ENCODE peak calls at places on chromosomes 4 and X, in nine cellular contexts. One of them, this sample, is unnamed.

GRCh38 chr4:72442715-72443114 is 126.3 kb downstream of the ADAMTS3 start:
- DNase-seq in NCI-H1930: no peak
- DNase-seq in mammary epithelial cell: peak
- DNase-seq in renal cortical epithelial cell: no peak
- DNase-seq in T follicular helper cell: no peak
- DNase-seq in memory B cell: no peak
- DNase-seq in KBM-7: no peak
- DNase-seq in stimulated activated CD8-positive, alpha-beta memory T cell treated with anti-CD3 and anti-CD28 coated beads, Interleukin-7, amount 100 ng/mL, for 1 hour: no peak
- DNase-seq in smooth muscle cell of the brain vasculature: no peak
- DNase-seq in this sample: no peak

GRCh38 chr4:78293348-78293747 is 236.2 kb downstream of the FRAS1 start:
- DNase-seq in NCI-H1930: no peak
- DNase-seq in mammary epithelial cell: no peak
- DNase-seq in renal cortical epithelial cell: peak
- DNase-seq in T follicular helper cell: no peak
- DNase-seq in memory B cell: no peak
- DNase-seq in KBM-7: no peak
- DNase-seq in stimulated activated CD8-positive, alpha-beta memory T cell treated with anti-CD3 and anti-CD28 coated beads, Interleukin-7, amount 100 ng/mL, for 1 hour: no peak
- DNase-seq in smooth muscle cell of the brain vasculature: no peak
- DNase-seq in this sample: no peak

GRCh38 chrX:68830486-68831404 is 1.9 kb downstream of the EFNB1 start:
- DNase-seq in NCI-H1930: no peak
- DNase-seq in mammary epithelial cell: no peak
- DNase-seq in renal cortical epithelial cell: no peak
- DNase-seq in T follicular helper cell: no peak
- DNase-seq in memory B cell: no peak
- DNase-seq in KBM-7: peak
- DNase-seq in stimulated activated CD8-positive, alpha-beta memory T cell treated with anti-CD3 and anti-CD28 coated beads, Interleukin-7, amount 100 ng/mL, for 1 hour: no peak
- DNase-seq in smooth muscle cell of the brain vasculature: no peak
- DNase-seq in this sample: no peak

GRCh38 chr4:185513489-185514181 is 21.7 kb downstream of the PDLIM3 start:
- DNase-seq in NCI-H1930: no peak
- DNase-seq in mammary epithelial cell: no peak
- DNase-seq in renal cortical epithelial cell: no peak
- DNase-seq in T follicular helper cell: no peak
- DNase-seq in memory B cell: no peak
- DNase-seq in KBM-7: peak
- DNase-seq in stimulated activated CD8-positive, alpha-beta memory T cell treated with anti-CD3 and anti-CD28 coated beads, Interleukin-7, amount 100 ng/mL, for 1 hour: no peak
- DNase-seq in smooth muscle cell of the brain vasculature: no peak
- DNase-seq in this sample: no peak

GRCh38 chr4:139666735-139667266 is 1.2 kb downstream of the MGST2 start:
- DNase-seq in NCI-H1930: no peak
- DNase-seq in mammary epithelial cell: peak
- DNase-seq in renal cortical epithelial cell: peak
- DNase-seq in T follicular helper cell: no peak
- DNase-seq in memory B cell: no peak
- DNase-seq in KBM-7: peak
- DNase-seq in stimulated activated CD8-positive, alpha-beta memory T cell treated with anti-CD3 and anti-CD28 coated beads, Interleukin-7, amount 100 ng/mL, for 1 hour: no peak
- DNase-seq in smooth muscle cell of the brain vasculature: no peak
- DNase-seq in this sample: no peak

GRCh38 chr4:7383251-7383650 is 51.5 kb downstream of the PSAPL1 start:
- DNase-seq in NCI-H1930: no peak
- DNase-seq in mammary epithelial cell: no peak
- DNase-seq in renal cortical epithelial cell: no peak
- DNase-seq in T follicular helper cell: no peak
- DNase-seq in memory B cell: no peak
- DNase-seq in KBM-7: no peak
- DNase-seq in stimulated activated CD8-positive, alpha-beta memory T cell treated with anti-CD3 and anti-CD28 coated beads, Interleukin-7, amount 100 ng/mL, for 1 hour: no peak
- DNase-seq in smooth muscle cell of the brain vasculature: no peak
- DNase-seq in this sample: no peak

GRCh38 chr4:138248058-138248457 is 5.9 kb upstream of the SLC7A11 start:
- DNase-seq in NCI-H1930: no peak
- DNase-seq in mammary epithelial cell: no peak
- DNase-seq in renal cortical epithelial cell: no peak
- DNase-seq in T follicular helper cell: no peak
- DNase-seq in memory B cell: no peak
- DNase-seq in KBM-7: no peak
- DNase-seq in stimulated activated CD8-positive, alpha-beta memory T cell treated with anti-CD3 and anti-CD28 coated beads, Interleukin-7, amount 100 ng/mL, for 1 hour: no peak
- DNase-seq in smooth muscle cell of the brain vasculature: no peak
- DNase-seq in this sample: no peak

GRCh38 chr4:1098311-1098925 is 14.9 kb downstream of the RNF212 start:
- DNase-seq in NCI-H1930: no peak
- DNase-seq in mammary epithelial cell: no peak
- DNase-seq in renal cortical epithelial cell: no peak
- DNase-seq in T follicular helper cell: no peak
- DNase-seq in memory B cell: no peak
- DNase-seq in KBM-7: no peak
- DNase-seq in stimulated activated CD8-positive, alpha-beta memory T cell treated with anti-CD3 and anti-CD28 coated beads, Interleukin-7, amount 100 ng/mL, for 1 hour: no peak
- DNase-seq in smooth muscle cell of the brain vasculature: no peak
- DNase-seq in this sample: no peak

GRCh38 chrX:2710041-2710471 is 19.0 kb downstream of the CD99 start:
- DNase-seq in NCI-H1930: no peak
- DNase-seq in mammary epithelial cell: peak
- DNase-seq in renal cortical epithelial cell: peak
- DNase-seq in T follicular helper cell: no peak
- DNase-seq in memory B cell: no peak
- DNase-seq in KBM-7: peak
- DNase-seq in stimulated activated CD8-positive, alpha-beta memory T cell treated with anti-CD3 and anti-CD28 coated beads, Interleukin-7, amount 100 ng/mL, for 1 hour: no peak
- DNase-seq in smooth muscle cell of the brain vasculature: peak
- DNase-seq in this sample: no peak

GRCh38 chrX:72048515-72049455 is 82.9 kb downstream of the RTL5 start:
- DNase-seq in NCI-H1930: no peak
- DNase-seq in mammary epithelial cell: no peak
- DNase-seq in renal cortical epithelial cell: no peak
- DNase-seq in T follicular helper cell: no peak
- DNase-seq in memory B cell: no peak
- DNase-seq in KBM-7: peak
- DNase-seq in stimulated activated CD8-positive, alpha-beta memory T cell treated with anti-CD3 and anti-CD28 coated beads, Interleukin-7, amount 100 ng/mL, for 1 hour: no peak
- DNase-seq in smooth muscle cell of the brain vasculature: no peak
- DNase-seq in this sample: no peak

GRCh38 chr4:57156242-57156990 is 46.2 kb upstream of the IGFBP7 start:
- DNase-seq in NCI-H1930: no peak
- DNase-seq in mammary epithelial cell: peak
- DNase-seq in renal cortical epithelial cell: no peak
- DNase-seq in T follicular helper cell: no peak
- DNase-seq in memory B cell: no peak
- DNase-seq in KBM-7: no peak
- DNase-seq in stimulated activated CD8-positive, alpha-beta memory T cell treated with anti-CD3 and anti-CD28 coated beads, Interleukin-7, amount 100 ng/mL, for 1 hour: no peak
- DNase-seq in smooth muscle cell of the brain vasculature: no peak
- DNase-seq in this sample: no peak

GRCh38 chr4:185950891-185951290 is 118.1 kb upstream of the TLR3 start:
- DNase-seq in NCI-H1930: no peak
- DNase-seq in mammary epithelial cell: no peak
- DNase-seq in renal cortical epithelial cell: peak
- DNase-seq in T follicular helper cell: no peak
- DNase-seq in memory B cell: no peak
- DNase-seq in KBM-7: no peak
- DNase-seq in stimulated activated CD8-positive, alpha-beta memory T cell treated with anti-CD3 and anti-CD28 coated beads, Interleukin-7, amount 100 ng/mL, for 1 hour: no peak
- DNase-seq in smooth muscle cell of the brain vasculature: no peak
- DNase-seq in this sample: no peak

GRCh38 chr4:184787766-184788503 is 37.8 kb downstream of the ACSL1 start:
- DNase-seq in NCI-H1930: no peak
- DNase-seq in mammary epithelial cell: no peak
- DNase-seq in renal cortical epithelial cell: peak
- DNase-seq in T follicular helper cell: no peak
- DNase-seq in memory B cell: no peak
- DNase-seq in KBM-7: no peak
- DNase-seq in stimulated activated CD8-positive, alpha-beta memory T cell treated with anti-CD3 and anti-CD28 coated beads, Interleukin-7, amount 100 ng/mL, for 1 hour: no peak
- DNase-seq in smooth muscle cell of the brain vasculature: no peak
- DNase-seq in this sample: no peak

GRCh38 chr4:189143255-189143654 is 797.4 kb upstream of the FRG1 start:
- DNase-seq in NCI-H1930: no peak
- DNase-seq in mammary epithelial cell: peak
- DNase-seq in renal cortical epithelial cell: peak
- DNase-seq in T follicular helper cell: no peak
- DNase-seq in memory B cell: no peak
- DNase-seq in KBM-7: no peak
- DNase-seq in stimulated activated CD8-positive, alpha-beta memory T cell treated with anti-CD3 and anti-CD28 coated beads, Interleukin-7, amount 100 ng/mL, for 1 hour: no peak
- DNase-seq in smooth muscle cell of the brain vasculature: no peak
- DNase-seq in this sample: no peak

GRCh38 chrX:78997870-78998558 is 52.8 kb downstream of the P2RY10 start:
- DNase-seq in NCI-H1930: no peak
- DNase-seq in mammary epithelial cell: no peak
- DNase-seq in renal cortical epithelial cell: no peak
- DNase-seq in T follicular helper cell: no peak
- DNase-seq in memory B cell: no peak
- DNase-seq in KBM-7: no peak
- DNase-seq in stimulated activated CD8-positive, alpha-beta memory T cell treated with anti-CD3 and anti-CD28 coated beads, Interleukin-7, amount 100 ng/mL, for 1 hour: no peak
- DNase-seq in smooth muscle cell of the brain vasculature: no peak
- DNase-seq in this sample: no peak

GRCh38 chr4:74104145-74104544 is 5.2 kb upstream of the CXCL2 start:
- DNase-seq in NCI-H1930: no peak
- DNase-seq in mammary epithelial cell: no peak
- DNase-seq in renal cortical epithelial cell: no peak
- DNase-seq in T follicular helper cell: no peak
- DNase-seq in memory B cell: no peak
- DNase-seq in KBM-7: no peak
- DNase-seq in stimulated activated CD8-positive, alpha-beta memory T cell treated with anti-CD3 and anti-CD28 coated beads, Interleukin-7, amount 100 ng/mL, for 1 hour: no peak
- DNase-seq in smooth muscle cell of the brain vasculature: no peak
- DNase-seq in this sample: no peak

GRCh38 chr4:112284166-112284565 is 1.5 kb downstream of the TIFA start:
- DNase-seq in NCI-H1930: no peak
- DNase-seq in mammary epithelial cell: peak
- DNase-seq in renal cortical epithelial cell: no peak
- DNase-seq in T follicular helper cell: no peak
- DNase-seq in memory B cell: no peak
- DNase-seq in KBM-7: no peak
- DNase-seq in stimulated activated CD8-positive, alpha-beta memory T cell treated with anti-CD3 and anti-CD28 coated beads, Interleukin-7, amount 100 ng/mL, for 1 hour: no peak
- DNase-seq in smooth muscle cell of the brain vasculature: no peak
- DNase-seq in this sample: no peak

GRCh38 chr4:142380052-142380598 is 466.0 kb downstream of the INPP4B start:
- DNase-seq in NCI-H1930: no peak
- DNase-seq in mammary epithelial cell: no peak
- DNase-seq in renal cortical epithelial cell: no peak
- DNase-seq in T follicular helper cell: no peak
- DNase-seq in memory B cell: no peak
- DNase-seq in KBM-7: no peak
- DNase-seq in stimulated activated CD8-positive, alpha-beta memory T cell treated with anti-CD3 and anti-CD28 coated beads, Interleukin-7, amount 100 ng/mL, for 1 hour: no peak
- DNase-seq in smooth muscle cell of the brain vasculature: no peak
- DNase-seq in this sample: no peak

GRCh38 chr4:124941267-124941666 is 228.7 kb upstream of the ANKRD50 start:
- DNase-seq in NCI-H1930: no peak
- DNase-seq in mammary epithelial cell: peak
- DNase-seq in renal cortical epithelial cell: peak
- DNase-seq in T follicular helper cell: no peak
- DNase-seq in memory B cell: no peak
- DNase-seq in KBM-7: no peak
- DNase-seq in stimulated activated CD8-positive, alpha-beta memory T cell treated with anti-CD3 and anti-CD28 coated beads, Interleukin-7, amount 100 ng/mL, for 1 hour: no peak
- DNase-seq in smooth muscle cell of the brain vasculature: no peak
- DNase-seq in this sample: no peak

GRCh38 chr4:123867910-123868587 is 471.5 kb downstream of the SPRY1 start:
- DNase-seq in NCI-H1930: no peak
- DNase-seq in mammary epithelial cell: peak
- DNase-seq in renal cortical epithelial cell: peak
- DNase-seq in T follicular helper cell: no peak
- DNase-seq in memory B cell: no peak
- DNase-seq in KBM-7: no peak
- DNase-seq in stimulated activated CD8-positive, alpha-beta memory T cell treated with anti-CD3 and anti-CD28 coated beads, Interleukin-7, amount 100 ng/mL, for 1 hour: no peak
- DNase-seq in smooth muscle cell of the brain vasculature: no peak
- DNase-seq in this sample: no peak

GRCh38 chr4:31360786-31361185 is 640.6 kb downstream of the PCDH7 start:
- DNase-seq in NCI-H1930: no peak
- DNase-seq in mammary epithelial cell: no peak
- DNase-seq in renal cortical epithelial cell: no peak
- DNase-seq in T follicular helper cell: no peak
- DNase-seq in memory B cell: no peak
- DNase-seq in KBM-7: no peak
- DNase-seq in stimulated activated CD8-positive, alpha-beta memory T cell treated with anti-CD3 and anti-CD28 coated beads, Interleukin-7, amount 100 ng/mL, for 1 hour: no peak
- DNase-seq in smooth muscle cell of the brain vasculature: no peak
- DNase-seq in this sample: no peak

GRCh38 chrX:133171962-133172708 is 46.0 kb downstream of the TFDP3 start:
- DNase-seq in NCI-H1930: no peak
- DNase-seq in mammary epithelial cell: peak
- DNase-seq in renal cortical epithelial cell: peak
- DNase-seq in T follicular helper cell: no peak
- DNase-seq in memory B cell: no peak
- DNase-seq in KBM-7: peak
- DNase-seq in stimulated activated CD8-positive, alpha-beta memory T cell treated with anti-CD3 and anti-CD28 coated beads, Interleukin-7, amount 100 ng/mL, for 1 hour: no peak
- DNase-seq in smooth muscle cell of the brain vasculature: no peak
- DNase-seq in this sample: no peak

GRCh38 chrX:106036716-106037115 is 1.8 kb downstream of the SERPINA7 start:
- DNase-seq in NCI-H1930: no peak
- DNase-seq in mammary epithelial cell: no peak
- DNase-seq in renal cortical epithelial cell: no peak
- DNase-seq in T follicular helper cell: no peak
- DNase-seq in memory B cell: no peak
- DNase-seq in KBM-7: no peak
- DNase-seq in stimulated activated CD8-positive, alpha-beta memory T cell treated with anti-CD3 and anti-CD28 coated beads, Interleukin-7, amount 100 ng/mL, for 1 hour: no peak
- DNase-seq in smooth muscle cell of the brain vasculature: no peak
- DNase-seq in this sample: no peak

GRCh38 chr4:98421106-98421505 is 159.9 kb downstream of the RAP1GDS1 start:
- DNase-seq in NCI-H1930: no peak
- DNase-seq in mammary epithelial cell: no peak
- DNase-seq in renal cortical epithelial cell: peak
- DNase-seq in T follicular helper cell: no peak
- DNase-seq in memory B cell: no peak
- DNase-seq in KBM-7: no peak
- DNase-seq in stimulated activated CD8-positive, alpha-beta memory T cell treated with anti-CD3 and anti-CD28 coated beads, Interleukin-7, amount 100 ng/mL, for 1 hour: no peak
- DNase-seq in smooth muscle cell of the brain vasculature: no peak
- DNase-seq in this sample: no peak

GRCh38 chr4:55866290-55866907 is 13.0 kb downstream of the EXOC1 start:
- DNase-seq in NCI-H1930: no peak
- DNase-seq in mammary epithelial cell: peak
- DNase-seq in renal cortical epithelial cell: peak
- DNase-seq in T follicular helper cell: no peak
- DNase-seq in memory B cell: no peak
- DNase-seq in KBM-7: peak
- DNase-seq in stimulated activated CD8-positive, alpha-beta memory T cell treated with anti-CD3 and anti-CD28 coated beads, Interleukin-7, amount 100 ng/mL, for 1 hour: no peak
- DNase-seq in smooth muscle cell of the brain vasculature: peak
- DNase-seq in this sample: no peak

GRCh38 chrX:103099706-103100105 is 6.8 kb upstream of the NXF3 start:
- DNase-seq in NCI-H1930: no peak
- DNase-seq in mammary epithelial cell: no peak
- DNase-seq in renal cortical epithelial cell: peak
- DNase-seq in T follicular helper cell: no peak
- DNase-seq in memory B cell: no peak
- DNase-seq in KBM-7: no peak
- DNase-seq in stimulated activated CD8-positive, alpha-beta memory T cell treated with anti-CD3 and anti-CD28 coated beads, Interleukin-7, amount 100 ng/mL, for 1 hour: no peak
- DNase-seq in smooth muscle cell of the brain vasculature: no peak
- DNase-seq in this sample: no peak

GRCh38 chrX:129797251-129797906 is 17.6 kb downstream of the SASH3 start:
- DNase-seq in NCI-H1930: no peak
- DNase-seq in mammary epithelial cell: no peak
- DNase-seq in renal cortical epithelial cell: no peak
- DNase-seq in T follicular helper cell: no peak
- DNase-seq in memory B cell: no peak
- DNase-seq in KBM-7: no peak
- DNase-seq in stimulated activated CD8-positive, alpha-beta memory T cell treated with anti-CD3 and anti-CD28 coated beads, Interleukin-7, amount 100 ng/mL, for 1 hour: no peak
- DNase-seq in smooth muscle cell of the brain vasculature: no peak
- DNase-seq in this sample: no peak

GRCh38 chr4:961651-962230 is 11.6 kb downstream of the DGKQ start:
- DNase-seq in NCI-H1930: no peak
- DNase-seq in mammary epithelial cell: no peak
- DNase-seq in renal cortical epithelial cell: no peak
- DNase-seq in T follicular helper cell: no peak
- DNase-seq in memory B cell: no peak
- DNase-seq in KBM-7: no peak
- DNase-seq in stimulated activated CD8-positive, alpha-beta memory T cell treated with anti-CD3 and anti-CD28 coated beads, Interleukin-7, amount 100 ng/mL, for 1 hour: no peak
- DNase-seq in smooth muscle cell of the brain vasculature: no peak
- DNase-seq in this sample: no peak

GRCh38 chrX:12771445-12772069 is 19.7 kb upstream of the PRPS2 start:
- DNase-seq in NCI-H1930: no peak
- DNase-seq in mammary epithelial cell: no peak
- DNase-seq in renal cortical epithelial cell: peak
- DNase-seq in T follicular helper cell: peak
- DNase-seq in memory B cell: peak
- DNase-seq in KBM-7: peak
- DNase-seq in stimulated activated CD8-positive, alpha-beta memory T cell treated with anti-CD3 and anti-CD28 coated beads, Interleukin-7, amount 100 ng/mL, for 1 hour: peak
- DNase-seq in smooth muscle cell of the brain vasculature: no peak
- DNase-seq in this sample: peak

GRCh38 chr4:86972997-86973396 is 38.2 kb downstream of the AFF1 start:
- DNase-seq in NCI-H1930: no peak
- DNase-seq in mammary epithelial cell: peak
- DNase-seq in renal cortical epithelial cell: peak
- DNase-seq in T follicular helper cell: no peak
- DNase-seq in memory B cell: no peak
- DNase-seq in KBM-7: peak
- DNase-seq in stimulated activated CD8-positive, alpha-beta memory T cell treated with anti-CD3 and anti-CD28 coated beads, Interleukin-7, amount 100 ng/mL, for 1 hour: no peak
- DNase-seq in smooth muscle cell of the brain vasculature: no peak
- DNase-seq in this sample: no peak

GRCh38 chrX:121581885-121582284 is 534.5 kb downstream of the GLUD2 start:
- DNase-seq in NCI-H1930: no peak
- DNase-seq in mammary epithelial cell: peak
- DNase-seq in renal cortical epithelial cell: no peak
- DNase-seq in T follicular helper cell: no peak
- DNase-seq in memory B cell: no peak
- DNase-seq in KBM-7: no peak
- DNase-seq in stimulated activated CD8-positive, alpha-beta memory T cell treated with anti-CD3 and anti-CD28 coated beads, Interleukin-7, amount 100 ng/mL, for 1 hour: no peak
- DNase-seq in smooth muscle cell of the brain vasculature: no peak
- DNase-seq in this sample: no peak